ENCODE peak calls at places on chromosomes 16 and 17, in eight cellular contexts. One of them, this sample, is unnamed.

GRCh38 chr17:65100316-65101140 is 36.6 kb upstream of the RGS9 start:
- DNase-seq in A549: peak
- DNase-seq in GM12878: peak
- DNase-seq in lower leg skin: peak
- DNase-seq in right lobe of liver: peak
- DNase-seq in sigmoid colon: peak
- DNase-seq in IMR-90: peak
- DNase-seq in esophagus muscularis mucosa: peak
- DNase-seq in this sample: peak

GRCh38 chr17:70365098-70365583 is 195.8 kb downstream of the KCNJ2 start:
- DNase-seq in A549: no peak
- DNase-seq in GM12878: peak
- DNase-seq in lower leg skin: no peak
- DNase-seq in right lobe of liver: no peak
- DNase-seq in sigmoid colon: no peak
- DNase-seq in IMR-90: peak
- DNase-seq in esophagus muscularis mucosa: no peak
- DNase-seq in this sample: no peak

GRCh38 chr16:85853641-85854545 is 45.1 kb upstream of the IRF8 start:
- DNase-seq in A549: no peak
- DNase-seq in GM12878: no peak
- DNase-seq in lower leg skin: no peak
- DNase-seq in right lobe of liver: no peak
- DNase-seq in sigmoid colon: peak
- DNase-seq in IMR-90: no peak
- DNase-seq in esophagus muscularis mucosa: no peak
- DNase-seq in this sample: no peak

GRCh38 chr17:19567216-19568015 is 33.8 kb downstream of the SLC47A1 start:
- DNase-seq in A549: no peak
- DNase-seq in GM12878: no peak
- DNase-seq in lower leg skin: no peak
- DNase-seq in right lobe of liver: no peak
- DNase-seq in sigmoid colon: no peak
- DNase-seq in IMR-90: no peak
- DNase-seq in esophagus muscularis mucosa: no peak
- DNase-seq in this sample: no peak

GRCh38 chr17:36926226-36926625 is 11.0 kb upstream of the LHX1 start:
- DNase-seq in A549: no peak
- DNase-seq in GM12878: no peak
- DNase-seq in lower leg skin: no peak
- DNase-seq in right lobe of liver: no peak
- DNase-seq in sigmoid colon: no peak
- DNase-seq in IMR-90: no peak
- DNase-seq in esophagus muscularis mucosa: no peak
- DNase-seq in this sample: no peak

GRCh38 chr17:4053596-4053995 is 89.2 kb downstream of the ZZEF1 start:
- DNase-seq in A549: no peak
- DNase-seq in GM12878: no peak
- DNase-seq in lower leg skin: no peak
- DNase-seq in right lobe of liver: no peak
- DNase-seq in sigmoid colon: no peak
- DNase-seq in IMR-90: no peak
- DNase-seq in esophagus muscularis mucosa: no peak
- DNase-seq in this sample: no peak

GRCh38 chr17:28949185-28950016 is 1.9 kb downstream of the PHF12 start:
- DNase-seq in A549: peak
- DNase-seq in GM12878: no peak
- DNase-seq in lower leg skin: peak
- DNase-seq in right lobe of liver: peak
- DNase-seq in sigmoid colon: peak
- DNase-seq in IMR-90: no peak
- DNase-seq in esophagus muscularis mucosa: no peak
- DNase-seq in this sample: peak

GRCh38 chr17:70074236-70074830 is 692 bp upstream of the KCNJ16 start:
- DNase-seq in A549: no peak
- DNase-seq in GM12878: no peak
- DNase-seq in lower leg skin: no peak
- DNase-seq in right lobe of liver: no peak
- DNase-seq in sigmoid colon: no peak
- DNase-seq in IMR-90: no peak
- DNase-seq in esophagus muscularis mucosa: no peak
- DNase-seq in this sample: no peak

GRCh38 chr16:78893340-78893739 is 707.2 kb downstream of the MAF start:
- DNase-seq in A549: no peak
- DNase-seq in GM12878: no peak
- DNase-seq in lower leg skin: no peak
- DNase-seq in right lobe of liver: no peak
- DNase-seq in sigmoid colon: no peak
- DNase-seq in IMR-90: no peak
- DNase-seq in esophagus muscularis mucosa: no peak
- DNase-seq in this sample: no peak

GRCh38 chr16:31081428-31082351 is 7.1 kb downstream of the PRSS53 start:
- DNase-seq in A549: no peak
- DNase-seq in GM12878: no peak
- DNase-seq in lower leg skin: no peak
- DNase-seq in right lobe of liver: no peak
- DNase-seq in sigmoid colon: peak
- DNase-seq in IMR-90: no peak
- DNase-seq in esophagus muscularis mucosa: no peak
- DNase-seq in this sample: no peak
- TF ChIP-seq POLR2A in A549: no peak
- TF ChIP-seq POLR2A in GM12878: no peak
- TF ChIP-seq POLR2A in lower leg skin: no peak
- TF ChIP-seq POLR2A in right lobe of liver: no peak
- TF ChIP-seq POLR2A in sigmoid colon: no peak
- TF ChIP-seq POLR2A in IMR-90: no peak
- TF ChIP-seq POLR2A in esophagus muscularis mucosa: no peak
- TF ChIP-seq POLR2A in this sample: no peak

DNA sequence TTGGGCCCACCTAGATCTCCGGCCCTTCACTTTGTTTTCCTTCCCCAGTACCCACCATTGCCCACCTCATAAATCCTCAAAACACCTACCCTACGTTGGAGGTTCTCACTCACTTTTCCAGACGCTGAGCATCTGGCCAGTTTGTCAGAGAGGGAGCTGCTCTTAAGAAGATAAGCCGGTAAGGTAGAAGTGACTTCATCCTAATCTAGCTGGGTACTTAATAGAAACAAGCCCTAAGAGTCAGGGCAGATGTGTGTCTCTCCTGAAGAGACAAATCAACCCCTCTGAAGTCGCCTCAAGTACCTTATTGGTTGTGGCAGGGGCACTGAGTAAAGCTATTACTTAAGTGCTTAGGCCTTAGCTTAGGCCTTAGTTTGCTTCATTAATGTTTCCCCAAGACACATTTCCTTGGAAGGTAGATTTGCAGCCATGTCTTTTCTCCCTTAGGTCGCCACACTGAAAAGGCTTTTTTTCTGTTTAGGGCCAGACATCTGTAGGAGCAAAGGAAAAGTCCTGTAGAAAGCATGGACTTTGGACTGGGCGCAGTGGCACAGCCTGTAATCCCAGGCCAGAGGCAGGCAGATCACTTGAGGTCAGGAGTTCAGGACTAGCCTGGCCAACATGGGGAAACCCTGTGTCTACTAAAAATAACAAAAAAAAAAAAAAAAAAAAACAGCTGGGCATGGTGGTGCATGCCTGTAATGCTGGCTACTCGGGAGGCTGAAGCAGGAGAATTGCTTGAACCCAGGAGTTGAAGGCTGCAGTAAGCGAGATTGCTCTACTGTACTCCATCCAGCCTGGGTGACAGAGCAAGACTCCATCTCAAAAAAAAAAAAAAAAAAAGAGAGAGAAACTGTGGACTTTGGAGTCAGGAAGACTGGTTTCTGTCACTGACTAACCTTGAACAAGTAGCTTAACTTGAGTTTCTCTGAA is 1.0 kb downstream of the TACO1 start:
- DNase-seq in A549: no peak
- DNase-seq in GM12878: no peak
- DNase-seq in lower leg skin: no peak
- DNase-seq in right lobe of liver: peak
- DNase-seq in sigmoid colon: no peak
- DNase-seq in IMR-90: peak
- DNase-seq in esophagus muscularis mucosa: no peak
- DNase-seq in this sample: no peak
- TF ChIP-seq POLR2A in A549: no peak
- TF ChIP-seq POLR2A in GM12878: no peak
- TF ChIP-seq POLR2A in lower leg skin: no peak
- TF ChIP-seq POLR2A in right lobe of liver: no peak
- TF ChIP-seq POLR2A in sigmoid colon: no peak
- TF ChIP-seq POLR2A in IMR-90: no peak
- TF ChIP-seq POLR2A in esophagus muscularis mucosa: no peak
- TF ChIP-seq POLR2A in this sample: no peak

DNA sequence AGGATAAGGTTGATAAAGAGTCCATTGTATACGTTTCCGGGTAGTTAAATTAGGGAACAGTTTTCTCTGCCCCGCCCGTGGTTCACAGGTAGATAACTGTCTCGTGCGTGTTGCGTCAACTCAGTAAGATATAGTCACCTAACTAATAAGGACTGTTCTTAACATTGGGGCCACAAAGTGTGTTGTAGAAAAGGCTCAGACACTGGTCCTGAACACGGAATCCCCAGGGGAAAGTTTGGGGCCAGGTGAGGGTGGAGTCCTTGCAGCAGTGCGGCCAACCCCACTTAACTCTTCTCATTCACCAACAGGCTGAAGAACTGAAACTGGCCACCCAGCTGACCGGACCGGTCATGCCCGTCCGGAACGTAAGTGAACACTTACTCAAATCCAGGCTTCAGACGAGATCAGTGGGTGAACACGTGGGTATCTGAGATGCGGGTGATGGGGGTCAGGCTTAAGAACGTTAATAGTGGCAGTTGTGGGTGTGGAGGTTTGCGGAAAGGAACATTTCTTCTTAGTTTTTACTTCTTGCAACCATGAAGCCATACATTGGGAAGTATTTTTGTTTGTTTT is 1.6 kb downstream of the RPL13 start:
- DNase-seq in A549: no peak
- DNase-seq in GM12878: no peak
- DNase-seq in lower leg skin: no peak
- DNase-seq in right lobe of liver: no peak
- DNase-seq in sigmoid colon: no peak
- DNase-seq in IMR-90: no peak
- DNase-seq in esophagus muscularis mucosa: no peak
- DNase-seq in this sample: peak
- TF ChIP-seq POLR2A in A549: no peak
- TF ChIP-seq POLR2A in GM12878: peak
- TF ChIP-seq POLR2A in lower leg skin: no peak
- TF ChIP-seq POLR2A in right lobe of liver: no peak
- TF ChIP-seq POLR2A in sigmoid colon: no peak
- TF ChIP-seq POLR2A in IMR-90: peak
- TF ChIP-seq POLR2A in esophagus muscularis mucosa: no peak
- TF ChIP-seq POLR2A in this sample: no peak

GRCh38 chr17:30377574-30377973 is 1.2 kb upstream of the CPD start:
- DNase-seq in A549: no peak
- DNase-seq in GM12878: no peak
- DNase-seq in lower leg skin: no peak
- DNase-seq in right lobe of liver: no peak
- DNase-seq in sigmoid colon: no peak
- DNase-seq in IMR-90: no peak
- DNase-seq in esophagus muscularis mucosa: no peak
- DNase-seq in this sample: no peak

GRCh38 chr17:30375661-30376060 is 3.1 kb upstream of the CPD start:
- DNase-seq in A549: no peak
- DNase-seq in GM12878: no peak
- DNase-seq in lower leg skin: no peak
- DNase-seq in right lobe of liver: no peak
- DNase-seq in sigmoid colon: no peak
- DNase-seq in IMR-90: peak
- DNase-seq in esophagus muscularis mucosa: no peak
- DNase-seq in this sample: no peak

GRCh38 chr17:30378191-30378796 is 433 bp upstream of the CPD start:
- DNase-seq in A549: no peak
- DNase-seq in GM12878: no peak
- DNase-seq in lower leg skin: no peak
- DNase-seq in right lobe of liver: peak
- DNase-seq in sigmoid colon: peak
- DNase-seq in IMR-90: peak
- DNase-seq in esophagus muscularis mucosa: no peak
- DNase-seq in this sample: no peak

GRCh38 chr17:30378797-30379302 is at the start of gene CPD:
- DNase-seq in A549: peak
- DNase-seq in GM12878: peak
- DNase-seq in lower leg skin: peak
- DNase-seq in right lobe of liver: peak
- DNase-seq in sigmoid colon: peak
- DNase-seq in IMR-90: peak
- DNase-seq in esophagus muscularis mucosa: peak
- DNase-seq in this sample: peak

DNA sequence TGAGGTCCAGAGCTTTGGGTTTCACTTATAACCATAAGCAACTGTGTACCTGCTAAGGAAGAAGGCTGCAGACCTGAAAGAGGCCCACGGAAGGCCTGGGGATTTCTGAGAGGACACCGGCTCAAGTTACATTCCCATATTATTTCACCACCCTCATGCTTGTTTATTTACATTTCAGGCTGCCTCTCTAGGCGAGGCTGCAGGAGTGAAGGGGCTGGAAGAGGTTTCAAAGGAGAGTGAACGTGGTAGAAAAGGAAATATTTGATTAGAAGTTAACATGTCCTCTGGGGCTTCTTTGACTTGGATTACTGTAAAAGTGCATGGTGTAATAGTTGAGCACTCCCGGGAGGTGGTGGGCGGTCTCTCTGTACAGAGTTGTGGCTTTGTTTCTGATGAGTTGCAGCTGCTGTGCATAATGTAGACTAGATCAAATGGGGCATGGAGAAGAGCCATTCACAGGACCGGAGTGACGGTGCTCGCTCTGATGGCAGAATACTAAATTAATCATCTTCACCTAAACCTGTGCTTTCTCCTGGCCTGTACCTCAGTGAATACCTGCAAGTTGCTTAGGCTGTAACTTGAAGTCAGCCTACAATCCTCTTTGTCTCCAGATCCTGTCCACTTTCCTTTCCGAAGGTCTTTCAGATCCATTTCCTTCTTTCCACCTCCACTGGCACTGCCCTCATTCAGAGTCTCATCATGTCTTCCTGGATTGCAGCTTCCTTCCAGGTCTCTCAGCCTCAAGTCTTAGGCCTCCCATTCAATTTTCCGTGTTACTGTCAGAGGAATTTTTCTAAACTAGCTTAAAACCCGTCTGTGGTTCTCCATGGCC is 1.9 kb upstream of the CPD start:
- DNase-seq in A549: no peak
- DNase-seq in GM12878: peak
- DNase-seq in lower leg skin: no peak
- DNase-seq in right lobe of liver: no peak
- DNase-seq in sigmoid colon: no peak
- DNase-seq in IMR-90: peak
- DNase-seq in esophagus muscularis mucosa: no peak
- DNase-seq in this sample: peak
- TF ChIP-seq POLR2A in A549: no peak
- TF ChIP-seq POLR2A in GM12878: peak
- TF ChIP-seq POLR2A in lower leg skin: no peak
- TF ChIP-seq POLR2A in right lobe of liver: no peak
- TF ChIP-seq POLR2A in sigmoid colon: no peak
- TF ChIP-seq POLR2A in IMR-90: no peak
- TF ChIP-seq POLR2A in esophagus muscularis mucosa: no peak
- TF ChIP-seq POLR2A in this sample: no peak

DNA sequence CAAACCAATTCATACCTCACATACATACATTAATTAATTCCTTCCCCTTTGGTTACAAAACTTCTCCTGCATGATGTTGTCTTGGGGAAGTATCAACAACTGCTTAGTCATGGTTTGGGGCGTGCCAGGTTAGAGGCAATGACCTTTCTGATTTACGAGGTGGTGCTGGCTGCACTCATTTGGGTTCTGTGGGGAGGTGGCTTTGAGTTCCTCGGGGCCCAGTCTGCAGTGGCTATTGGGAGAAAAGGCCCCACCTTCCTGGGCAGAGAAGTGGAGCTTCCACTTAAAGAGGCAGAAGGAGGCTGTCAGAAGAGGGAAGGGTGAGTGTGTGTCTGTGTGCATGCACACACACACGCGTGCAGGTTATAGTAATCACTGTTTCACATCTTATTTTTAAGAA is 10.2 kb upstream of the ETV4 start:
- DNase-seq in A549: peak
- DNase-seq in GM12878: no peak
- DNase-seq in lower leg skin: peak
- DNase-seq in right lobe of liver: no peak
- DNase-seq in sigmoid colon: peak
- DNase-seq in IMR-90: peak
- DNase-seq in esophagus muscularis mucosa: no peak
- DNase-seq in this sample: no peak
- TF ChIP-seq POLR2A in A549: no peak
- TF ChIP-seq POLR2A in GM12878: no peak
- TF ChIP-seq POLR2A in lower leg skin: no peak
- TF ChIP-seq POLR2A in right lobe of liver: no peak
- TF ChIP-seq POLR2A in sigmoid colon: no peak
- TF ChIP-seq POLR2A in IMR-90: no peak
- TF ChIP-seq POLR2A in esophagus muscularis mucosa: no peak
- TF ChIP-seq POLR2A in this sample: no peak